ENCODE peak calls at places on chromosomes 12 and 14, in four cellular contexts. P is HepG2, W is H1, B is GM12878. U is an unnamed sample.

GRCh38 chr12:59719701-59720100 is 123.9 kb downstream of the SLC16A7 start:
- DNase-seq in P (no peak), W (no peak), B (no peak), U (no peak)

GRCh38 chr14:66508846-66509621 is 1.1 kb downstream of the GPHN start:
- DNase-seq in P (no peak), W (peak; percentile 67), B (peak; percentile 55), U (peak; percentile 17)

GRCh38 chr12:62912644-62913043 is 22.3 kb downstream of the PPM1H start:
- DNase-seq in P (no peak), W (no peak), B (no peak), U (no peak)

GRCh38 chr12:12214635-12215131 is 52.2 kb downstream of the LRP6 start:
- DNase-seq in P (peak; percentile 24), W (no peak), B (peak; percentile 35), U (no peak)

GRCh38 chr14:23416801-23417200 is 8.7 kb upstream of the MYH6 start:
- DNase-seq in P (no peak), W (no peak), B (no peak), U (no peak)

GRCh38 chr12:88393017-88393767 is 187.1 kb downstream of the KITLG start:
- DNase-seq in P (peak; percentile 41), W (no peak), B (no peak), U (no peak)

GRCh38 chr14:99644723-99645544 is at the start of gene HHIPL1:
- DNase-seq in P (no peak), W (peak; percentile 70), B (no peak), U (no peak)

GRCh38 chr14:39097159-39097558 is 5.9 kb downstream of the SEC23A start:
- DNase-seq in P (peak; percentile 90), W (no peak), B (no peak), U (no peak)

GRCh38 chr12:104687823-104688573 is 231.2 kb downstream of the CHST11 start:
- DNase-seq in P (no peak), W (no peak), B (no peak), U (no peak)

GRCh38 chr14:99604766-99605298 is 825 bp upstream of the CCDC85C start:
- DNase-seq in P (no peak), W (no peak), B (no peak), U (peak; percentile 35)

GRCh38 chr14:24456980-24457379 is 14.4 kb upstream of the SDR39U1 start:
- DNase-seq in P (no peak), W (no peak), B (no peak), U (no peak)

GRCh38 chr14:32121948-32122347 is 44.8 kb downstream of the ARHGAP5 start:
- DNase-seq in P (no peak), W (no peak), B (no peak), U (no peak)

GRCh38 chr14:104144911-104145825 is 6.8 kb downstream of the KIF26A start:
- DNase-seq in P (no peak), W (peak; percentile 43), B (no peak), U (no peak)

GRCh38 chr12:6362383-6362782 is 13.0 kb downstream of the SCNN1A start:
- DNase-seq in P (no peak), W (no peak), B (no peak), U (no peak)

GRCh38 chr14:36478782-36479181 is 41.2 kb downstream of the NKX2-1 start:
- DNase-seq in P (no peak), W (no peak), B (no peak), U (no peak)

GRCh38 chr14:61864329-61864898 is 102.2 kb downstream of the SNAPC1 start:
- DNase-seq in P (no peak), W (no peak), B (no peak), U (no peak)

GRCh38 chr14:99286761-99287160 is 14.8 kb upstream of the BCL11B start:
- DNase-seq in P (no peak), W (no peak), B (peak; percentile 23), U (no peak)

GRCh38 chr12:46402451-46402850 is 29.9 kb upstream of the SLC38A2 start:
- DNase-seq in P (no peak), W (no peak), B (no peak), U (no peak)

GRCh38 chr12:30345735-30346445 is 349.8 kb downstream of the IPO8 start:
- DNase-seq in P (no peak), W (no peak), B (no peak), U (no peak)

GRCh38 chr12:77104792-77105191 is 39.4 kb upstream of the E2F7 start:
- DNase-seq in P (no peak), W (no peak), B (no peak), U (no peak)

GRCh38 chr12:64082866-64083268 is 139.2 kb downstream of the KICS2 start:
- DNase-seq in P (no peak), W (no peak), B (no peak), U (no peak)

GRCh38 chr12:59723520-59723919 is 127.7 kb downstream of the SLC16A7 start:
- DNase-seq in P (peak; percentile 4), W (no peak), B (no peak), U (no peak)

GRCh38 chr14:45362505-45362904 is 109.5 kb upstream of the MIS18BP1 start:
- DNase-seq in P (no peak), W (no peak), B (no peak), U (no peak)

GRCh38 chr12:44546037-44546436 is 330.1 kb downstream of the NELL2 start:
- DNase-seq in P (no peak), W (no peak), B (no peak), U (no peak)

GRCh38 chr12:120584343-120585149 is 3.3 kb upstream of the POP5 start:
- DNase-seq in P (no peak), W (peak; percentile 79), B (no peak), U (peak; percentile 74)

GRCh38 chr14:105064721-105065143 is 498 bp downstream of the GPR132 start:
- DNase-seq in P (peak; percentile 36), W (no peak), B (no peak), U (peak; percentile 28)

GRCh38 chr12:66137937-66138336 is 7.4 kb upstream of the LLPH start:
- DNase-seq in P (no peak), W (no peak), B (no peak), U (no peak)

GRCh38 chr12:91811481-91812287 is 334.0 kb downstream of the BTG1 start:
- DNase-seq in P (peak; percentile 42), W (peak; percentile 89), B (peak; percentile 40), U (peak; percentile 54)

GRCh38 chr12:95349291-95349690 is 124.7 kb upstream of the METAP2 start:
- DNase-seq in P (no peak), W (no peak), B (no peak), U (no peak)

GRCh38 chr12:58530421-58531067 is 389.8 kb downstream of the LRIG3 start:
- DNase-seq in P (no peak), W (no peak), B (no peak), U (no peak)

GRCh38 chr12:27787559-27787958 is 7.5 kb upstream of the MANSC4 start:
- DNase-seq in P (no peak), W (no peak), B (no peak), U (no peak)

GRCh38 chr12:107779077-107779840 is 4.8 kb downstream of the ASCL4 start:
- DNase-seq in P (no peak), W (no peak), B (peak; percentile 68), U (no peak)

GRCh38 chr12:12983420-12984035 is 16.5 kb downstream of the HEBP1 start:
- DNase-seq in P (peak; percentile 30), W (no peak), B (no peak), U (peak; percentile 29)

GRCh38 chr12:8089718-8090117 is 7.6 kb downstream of the NECAP1 start:
- DNase-seq in P (no peak), W (no peak), B (no peak), U (no peak)

GRCh38 chr12:88638956-88639355 is 58.7 kb upstream of the KITLG start:
- DNase-seq in P (no peak), W (no peak), B (no peak), U (no peak)

GRCh38 chr14:106845286-106846087 is 1319.1 kb downstream of the TMEM121 start:
- DNase-seq in P (peak; percentile 97), W (no peak), B (peak; percentile 73), U (no peak)

GRCh38 chr12:57367121-57367520 is 63.7 kb downstream of the R3HDM2 start:
- DNase-seq in P (peak; percentile 39), W (no peak), B (no peak), U (no peak)

GRCh38 chr12:117140397-117141096 is 41.3 kb upstream of the TESC start:
- DNase-seq in P (no peak), W (no peak), B (no peak), U (no peak)
- TF ChIP-seq ATF3 in P (no peak), W (no peak), B (no peak), U (no peak)

DNA sequence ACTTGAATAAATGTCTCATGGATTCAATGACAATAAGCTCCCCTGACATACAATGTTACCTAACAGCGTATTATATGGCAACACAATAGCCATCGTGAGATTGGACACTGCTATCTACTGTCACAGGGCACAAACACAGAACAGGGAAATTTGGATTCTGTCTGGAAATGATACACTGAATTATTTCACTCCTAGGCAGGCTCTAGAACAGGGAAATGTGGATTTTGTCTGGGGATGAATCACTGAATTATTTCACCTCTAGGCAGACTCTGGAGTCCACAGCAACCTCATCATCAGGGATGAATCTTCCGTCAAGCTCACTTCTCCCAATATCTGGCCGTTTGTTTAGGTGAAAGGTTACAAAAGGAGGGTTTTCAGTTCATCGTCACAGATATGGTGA is 288.8 kb downstream of the TMEM132D start:
- DNase-seq in P (no peak), W (no peak), B (no peak), U (no peak)
- TF ChIP-seq TAF1 in P (no peak), W (no peak), B (no peak), U (no peak)

GRCh38 chr14:30389134-30389900 is 169.6 kb upstream of the G2E3 start:
- DNase-seq in P (no peak), W (no peak), B (no peak), U (no peak)

GRCh38 chr14:30389901-30390394 is 169.0 kb upstream of the G2E3 start:
- DNase-seq in P (no peak), W (no peak), B (no peak), U (no peak)

GRCh38 chr14:30395065-30395464 is 163.9 kb upstream of the G2E3 start:
- DNase-seq in P (no peak), W (no peak), B (no peak), U (no peak)
- TF ChIP-seq ATF3 in P (no peak), W (no peak), B (no peak), U (no peak)

DNA sequence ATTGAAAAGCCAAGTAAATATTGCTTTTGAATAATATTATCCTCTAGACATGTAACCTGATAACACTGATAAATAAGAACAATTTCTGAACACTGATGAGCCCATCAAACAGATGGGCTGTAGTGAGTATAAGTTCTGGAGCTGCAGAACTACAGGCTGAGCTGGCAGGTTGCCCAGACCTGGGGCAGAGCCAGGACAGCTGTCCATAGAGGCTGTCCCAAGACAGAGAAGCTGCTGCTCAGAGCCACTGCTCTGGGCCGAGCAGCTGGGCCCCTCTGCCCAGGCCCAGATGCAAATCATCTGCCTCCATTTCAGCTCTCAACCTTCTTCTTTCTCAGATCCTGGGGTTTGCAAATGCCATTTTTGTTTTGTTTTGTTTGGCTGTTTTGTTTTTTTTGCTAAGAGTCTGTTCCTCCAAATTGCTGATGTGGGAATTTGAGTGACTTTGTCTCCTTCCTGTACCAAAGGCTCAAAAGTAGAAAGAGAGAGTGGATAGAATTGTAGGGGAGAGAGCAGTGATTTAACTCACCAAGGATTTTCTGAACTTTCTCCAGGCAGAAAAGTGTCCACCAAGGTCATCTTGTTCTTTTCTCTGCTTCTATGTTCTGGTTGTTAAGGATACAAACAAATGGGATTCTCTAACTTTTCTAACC is 4.0 kb upstream of the TESPA1 start:
- DNase-seq in P (no peak), W (no peak), B (no peak), U (peak; percentile 79)
- TF ChIP-seq TAF1 in P (no peak), W (no peak), B (no peak), U (no peak)

GRCh38 chr12:14283489-14284144 is 81.9 kb upstream of the ATF7IP start:
- DNase-seq in P (no peak), W (no peak), B (peak; percentile 76), U (no peak)
- TF ChIP-seq ATF3 in P (no peak), W (no peak), B (no peak), U (no peak)

U was measured in K562.